ENCODE peak calls at places on chromosomes 5 and 9, in four cellular contexts. One of them, this sample, is unnamed.

GRCh38 chr9:116323012-116323411 is 169.4 kb downstream of the PAPPA start:
- DNase-seq in GM12878: no peak
- DNase-seq in IMR-90: peak; percentile 16
- DNase-seq in H1: no peak
- DNase-seq in this sample: no peak

GRCh38 chr5:621341-621761 is 9.2 kb downstream of the CEP72 start:
- DNase-seq in GM12878: no peak
- DNase-seq in IMR-90: no peak
- DNase-seq in H1: no peak
- DNase-seq in this sample: no peak

GRCh38 chr9:13269589-13270452 is 9.7 kb downstream of the MPDZ start:
- DNase-seq in GM12878: no peak
- DNase-seq in IMR-90: no peak
- DNase-seq in H1: no peak
- DNase-seq in this sample: no peak

GRCh38 chr5:3310551-3311340 is 284.9 kb upstream of the IRX1 start:
- DNase-seq in GM12878: no peak
- DNase-seq in IMR-90: no peak
- DNase-seq in H1: no peak
- DNase-seq in this sample: no peak

GRCh38 chr5:54667136-54667535 is 149.6 kb downstream of the SNX18 start:
- DNase-seq in GM12878: no peak
- DNase-seq in IMR-90: peak; percentile 28
- DNase-seq in H1: no peak
- DNase-seq in this sample: no peak

GRCh38 chr9:137064027-137064879 is 6.1 kb downstream of the SAPCD2 start:
- DNase-seq in GM12878: no peak
- DNase-seq in IMR-90: no peak
- DNase-seq in H1: peak; percentile 95
- DNase-seq in this sample: peak; percentile 44

GRCh38 chr9:4464911-4465513 is 25.3 kb upstream of the SLC1A1 start:
- DNase-seq in GM12878: peak; percentile 96
- DNase-seq in IMR-90: no peak
- DNase-seq in H1: no peak
- DNase-seq in this sample: no peak

GRCh38 chr5:178145965-178146820 is 7.5 kb downstream of the NHP2 start:
- DNase-seq in GM12878: no peak
- DNase-seq in IMR-90: peak; percentile 41
- DNase-seq in H1: peak; percentile 89
- DNase-seq in this sample: peak; percentile 71

GRCh38 chr5:30380228-30380627 is 813.3 kb upstream of the CDH6 start:
- DNase-seq in GM12878: no peak
- DNase-seq in IMR-90: no peak
- DNase-seq in H1: no peak
- DNase-seq in this sample: no peak

DNA sequence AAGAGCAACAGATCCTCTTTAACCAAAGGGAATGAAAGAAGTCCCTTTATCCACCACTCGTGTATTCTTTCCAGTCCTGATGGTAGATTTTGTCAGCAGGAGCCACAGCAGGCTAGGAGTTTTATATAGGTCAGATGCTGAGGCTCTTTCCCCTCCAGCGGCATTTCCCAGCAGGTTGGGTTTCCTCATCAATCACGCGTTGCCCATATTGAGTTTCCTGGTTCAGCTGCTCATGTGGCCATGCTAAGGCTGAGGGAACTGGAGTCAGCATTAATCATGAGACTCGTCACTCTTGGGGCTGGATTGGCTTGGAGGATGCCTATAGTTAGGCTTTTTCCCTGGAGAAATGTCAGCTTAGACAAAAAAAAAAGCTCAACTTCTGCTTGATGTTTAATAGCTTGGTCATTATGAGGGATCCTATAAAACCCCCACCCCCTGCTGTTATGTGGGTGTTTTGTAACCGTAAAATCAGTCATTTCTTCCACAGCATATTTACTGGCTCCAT is 193.4 kb upstream of the GAS1 start:
- DNase-seq in GM12878: no peak
- DNase-seq in IMR-90: no peak
- DNase-seq in H1: no peak
- DNase-seq in this sample: no peak
- TF ChIP-seq CHD1 in GM12878: no peak
- TF ChIP-seq CHD1 in IMR-90: no peak
- TF ChIP-seq CHD1 in H1: no peak
- TF ChIP-seq CHD1 in this sample: no peak

GRCh38 chr9:2677927-2678889 is 39.1 kb upstream of the KCNV2 start:
- DNase-seq in GM12878: no peak
- DNase-seq in IMR-90: no peak
- DNase-seq in H1: no peak
- DNase-seq in this sample: no peak
- TF ChIP-seq CHD1 in GM12878: no peak
- TF ChIP-seq CHD1 in IMR-90: no peak
- TF ChIP-seq CHD1 in H1: no peak
- TF ChIP-seq CHD1 in this sample: no peak

DNA sequence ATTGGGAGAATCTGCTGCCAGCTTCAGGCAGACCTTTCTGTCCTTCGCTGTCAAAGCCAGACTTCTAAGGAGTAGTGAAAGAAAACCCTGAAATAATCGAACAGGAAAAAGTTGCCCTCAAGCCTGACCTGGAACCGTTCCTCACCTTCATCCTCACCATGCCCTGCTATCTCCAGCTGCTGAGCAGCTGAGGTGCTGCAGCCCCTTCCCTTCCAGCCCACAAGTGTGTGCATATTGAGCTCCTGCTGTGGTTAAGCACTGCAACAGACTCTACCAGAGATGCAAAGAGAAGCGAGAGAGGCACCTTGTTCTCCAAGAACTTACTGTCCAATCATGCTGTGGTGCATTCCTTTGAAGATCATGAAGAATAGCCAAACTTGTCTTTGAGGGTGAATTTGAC is 18.9 kb downstream of the BHMT2 start:
- DNase-seq in GM12878: no peak
- DNase-seq in IMR-90: no peak
- DNase-seq in H1: no peak
- DNase-seq in this sample: no peak
- TF ChIP-seq CHD1 in GM12878: no peak
- TF ChIP-seq CHD1 in IMR-90: no peak
- TF ChIP-seq CHD1 in H1: no peak
- TF ChIP-seq CHD1 in this sample: no peak

GRCh38 chr9:34980181-34980761 is 9.3 kb upstream of the DNAJB5 start:
- DNase-seq in GM12878: no peak
- DNase-seq in IMR-90: no peak
- DNase-seq in H1: no peak
- DNase-seq in this sample: no peak
- TF ChIP-seq CHD1 in GM12878: no peak
- TF ChIP-seq CHD1 in IMR-90: no peak
- TF ChIP-seq CHD1 in H1: no peak
- TF ChIP-seq CHD1 in this sample: no peak

DNA sequence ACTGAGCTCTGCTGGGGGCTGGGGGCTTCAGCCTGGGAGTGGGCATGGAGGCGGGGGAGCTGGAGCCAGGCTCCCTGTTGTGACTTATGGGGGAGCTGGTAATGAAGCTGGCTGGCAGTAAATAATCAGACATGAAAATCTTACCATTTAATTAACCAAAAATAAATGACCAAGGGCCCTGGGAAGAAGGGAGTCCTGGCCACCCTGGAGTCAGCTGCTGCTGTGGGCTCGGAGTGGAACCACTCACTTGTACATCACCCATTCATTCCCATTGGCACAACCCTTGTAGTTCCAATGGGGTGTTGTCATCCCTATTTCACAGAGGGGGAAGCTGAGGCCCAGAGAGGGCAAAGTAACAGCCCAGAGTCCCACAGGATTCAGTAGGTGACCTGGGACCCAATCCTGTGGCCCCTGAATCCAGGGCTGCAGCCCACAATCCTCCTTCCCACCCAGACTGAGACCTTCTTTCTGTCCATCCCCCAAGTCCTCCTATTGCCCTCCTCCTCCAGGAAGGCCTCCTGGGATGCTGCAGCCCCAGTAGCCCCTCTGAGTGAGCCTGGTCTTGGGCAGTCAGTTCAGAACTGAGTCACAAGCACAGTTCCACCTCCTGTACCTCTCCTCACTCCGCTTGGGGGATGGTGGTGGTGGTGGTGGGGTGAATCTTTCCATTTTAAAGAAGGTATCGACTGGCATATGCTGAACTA is 259.4 kb upstream of the MVB12B start:
- DNase-seq in GM12878: no peak
- DNase-seq in IMR-90: no peak
- DNase-seq in H1: no peak
- DNase-seq in this sample: no peak
- TF ChIP-seq CHD1 in GM12878: no peak
- TF ChIP-seq CHD1 in IMR-90: no peak
- TF ChIP-seq CHD1 in H1: no peak
- TF ChIP-seq CHD1 in this sample: no peak

GRCh38 chr5:135242496-135243193 is 156.4 kb downstream of the MACROH2A1 start:
- DNase-seq in GM12878: no peak
- DNase-seq in IMR-90: peak; percentile 34
- DNase-seq in H1: no peak
- DNase-seq in this sample: no peak

GRCh38 chr5:135241536-135241935 is 157.5 kb downstream of the MACROH2A1 start:
- DNase-seq in GM12878: no peak
- DNase-seq in IMR-90: no peak
- DNase-seq in H1: peak; percentile 8
- DNase-seq in this sample: no peak

GRCh38 chr5:135242021-135242480 is 157.0 kb downstream of the MACROH2A1 start:
- DNase-seq in GM12878: no peak
- DNase-seq in IMR-90: peak; percentile 64
- DNase-seq in H1: peak; percentile 26
- DNase-seq in this sample: no peak

GRCh38 chr5:135244620-135245021 is 154.4 kb downstream of the MACROH2A1 start:
- DNase-seq in GM12878: no peak
- DNase-seq in IMR-90: no peak
- DNase-seq in H1: peak; percentile 35
- DNase-seq in this sample: no peak

GRCh38 chr5:135243194-135244191 is 155.5 kb downstream of the MACROH2A1 start:
- DNase-seq in GM12878: no peak
- DNase-seq in IMR-90: no peak
- DNase-seq in H1: peak; percentile 41
- DNase-seq in this sample: no peak
- TF ChIP-seq CHD1 in GM12878: no peak
- TF ChIP-seq CHD1 in IMR-90: no peak
- TF ChIP-seq CHD1 in H1: no peak
- TF ChIP-seq CHD1 in this sample: no peak

GRCh38 chr9:105539452-105539851 is 18.5 kb upstream of the FKTN start:
- DNase-seq in GM12878: no peak
- DNase-seq in IMR-90: no peak
- DNase-seq in H1: no peak
- DNase-seq in this sample: peak; percentile 19
- TF ChIP-seq CHD1 in GM12878: no peak
- TF ChIP-seq CHD1 in IMR-90: no peak
- TF ChIP-seq CHD1 in H1: no peak
- TF ChIP-seq CHD1 in this sample: no peak

This sample was measured in K562.